ENCODE peak calls at places on chromosomes 1 and 21, in seven cellular contexts. F is GM04504; O is neural progenitor cell; U is stimulated activated CD4-positive, alpha-beta T cell treated with anti-CD3 and anti-CD28 coated beads, Interleukin-2, amount 100 ng/mL, for 48 hours; V is NCI-H774; B is NAMALWA; J is tibial nerve. X is an unnamed sample.

GRCh38 chr1:160779662-160780397 is 16.1 kb upstream of the LY9 start:
- DNase-seq in V (no peak), O (peak), J (no peak), B (peak), U (peak), F (no peak), X (peak)

GRCh38 chr1:11804666-11805453 is 904 bp downstream of the MTHFR start:
- DNase-seq in F (no peak), B (peak), U (no peak), V (peak), O (peak), J (no peak), X (no peak)

GRCh38 chr1:234604726-234605492 is 5.1 kb downstream of the IRF2BP2 start:
- DNase-seq in V (no peak), B (peak), J (no peak), F (no peak), U (no peak), O (no peak), X (no peak)

GRCh38 chr21:43299441-43300277 is 127.3 kb downstream of the SIK1 start:
- DNase-seq in O (no peak), B (no peak), V (no peak), F (no peak), J (peak), U (no peak), X (no peak)

GRCh38 chr21:42849759-42850412 is 29.5 kb downstream of the WDR4 start:
- DNase-seq in V (no peak), O (no peak), J (no peak), F (no peak), B (no peak), U (no peak), X (no peak)

GRCh38 chr1:1665815-1666251 is 7.0 kb upstream of the CDK11B start:
- DNase-seq in V (no peak), F (no peak), J (no peak), U (peak), O (peak), B (no peak), X (peak)

GRCh38 chr21:16113052-16113715 is 383.4 kb downstream of the USP25 start:
- DNase-seq in V (no peak), U (no peak), J (no peak), O (no peak), F (no peak), B (no peak), X (no peak)

GRCh38 chr1:45410850-45411509 is 70.7 kb upstream of the MUTYH start:
- DNase-seq in V (no peak), B (no peak), O (no peak), J (no peak), F (no peak), U (no peak), X (no peak)

GRCh38 chr1:242034393-242034792 is 35.5 kb upstream of the MAP1LC3C start:
- DNase-seq in J (no peak), F (no peak), O (no peak), B (no peak), V (no peak), U (no peak), X (no peak)

GRCh38 chr1:156241311-156241811 is 623 bp upstream of the BGLAP start:
- DNase-seq in V (no peak), B (no peak), J (no peak), O (no peak), U (no peak), F (no peak), X (no peak)

GRCh38 chr1:94296018-94296417 is 58.6 kb upstream of the ARHGAP29 start:
- DNase-seq in B (no peak), J (no peak), F (peak), V (no peak), O (no peak), U (no peak), X (no peak)

GRCh38 chr1:71068325-71069240 is 12.3 kb downstream of the ZRANB2 start:
- DNase-seq in J (no peak), U (no peak), O (no peak), F (no peak), V (no peak), B (no peak), X (no peak)

GRCh38 chr1:100552031-100552430 is 14.1 kb downstream of the GPR88 start:
- DNase-seq in B (no peak), O (no peak), V (no peak), U (no peak), F (no peak), J (no peak), X (no peak)

GRCh38 chr1:110225756-110226404 is 15.8 kb downstream of the KCNC4 start:
- DNase-seq in U (no peak), B (no peak), F (no peak), O (no peak), J (no peak), V (no peak), X (no peak)